ENCODE peak calls at places on chromosomes 3 and 15, in six cellular contexts. U is activated CD4-positive, alpha-beta T cell treated with anti-CD3 and anti-CD28 coated beads, Interleukin-2, amount 50 U/mL, for 4 hours; R is T47D; O is fibroblast of the conjunctiva; H is iPS-NIHi11; Q is progenitor cell of endocrine pancreas. F is an unnamed sample.

GRCh38 chr15:70783041-70783440 is 19.7 kb upstream of the UACA start:
- DNase-seq in U (no peak), O (no peak), Q (no peak), H (no peak), R (no peak), F (no peak)

GRCh38 chr3:188067932-188068331 is 86.0 kb upstream of the LPP start:
- DNase-seq in Q (no peak), H (no peak), O (no peak), U (no peak), R (no peak), F (no peak)

GRCh38 chr15:72784233-72784876 is 797 bp upstream of the ADPGK start:
- DNase-seq in R (peak), U (peak), Q (no peak), H (no peak), O (peak), F (peak)

GRCh38 chr3:55648591-55649318 is 161.6 kb upstream of the WNT5A start:
- DNase-seq in Q (no peak), R (no peak), H (peak), O (no peak), U (no peak), F (no peak)

GRCh38 chr3:150300847-150301517 is 107.1 kb upstream of the TSC22D2 start:
- DNase-seq in H (no peak), Q (no peak), U (no peak), R (no peak), O (no peak), F (no peak)

GRCh38 chr3:116947809-116948208 is 238.2 kb downstream of the TUSC7 start:
- DNase-seq in R (peak), Q (no peak), H (no peak), U (no peak), O (no peak), F (no peak)

GRCh38 chr3:16513141-16514020 is at the start of gene RFTN1:
- DNase-seq in U (peak), Q (peak), H (peak), O (no peak), R (no peak), F (peak)

GRCh38 chr3:127655641-127656040 is 17.1 kb upstream of the ABTB1 start:
- DNase-seq in O (peak), R (no peak), H (no peak), U (no peak), Q (no peak), F (no peak)

GRCh38 chr15:79930509-79930908 is 33.7 kb upstream of the MTHFS start:
- DNase-seq in H (no peak), O (no peak), R (no peak), U (no peak), Q (no peak), F (no peak)

GRCh38 chr15:101384276-101384675 is 89.2 kb upstream of the SNRPA1 start:
- DNase-seq in U (no peak), R (peak), H (no peak), Q (no peak), O (no peak), F (no peak)

GRCh38 chr15:44157679-44158078 is 37.4 kb downstream of the FRMD5 start:
- DNase-seq in H (no peak), R (peak), O (peak), U (no peak), Q (no peak), F (no peak)

GRCh38 chr15:101255615-101256350 is 3.9 kb upstream of the CHSY1 start:
- DNase-seq in O (no peak), U (no peak), Q (no peak), H (no peak), R (no peak), F (no peak)

GRCh38 chr15:33243393-33243792 is 48.9 kb upstream of the FMN1 start:
- DNase-seq in O (no peak), R (no peak), H (no peak), U (no peak), Q (no peak), F (no peak)

GRCh38 chr15:39411102-39411989 is 169.5 kb upstream of the THBS1 start:
- DNase-seq in U (no peak), R (peak), O (no peak), Q (no peak), H (no peak), F (no peak)

GRCh38 chr15:100958326-100959065 is 39.3 kb downstream of the LRRK1 start:
- DNase-seq in O (peak), U (no peak), H (no peak), Q (no peak), R (no peak), F (no peak)

GRCh38 chr15:63421433-63421832 is 39.8 kb upstream of the CA12 start:
- DNase-seq in Q (no peak), R (no peak), H (no peak), O (no peak), U (no peak), F (no peak)

GRCh38 chr3:160885791-160886286 is 129.8 kb downstream of the PPM1L start:
- DNase-seq in O (peak), U (no peak), Q (peak), H (no peak), R (no peak), F (no peak)

GRCh38 chr3:186510374-186511079 is 33.7 kb downstream of the CRYGS start:
- DNase-seq in H (no peak), U (no peak), R (no peak), O (no peak), Q (no peak), F (no peak)

GRCh38 chr3:4581040-4581439 is 87.9 kb downstream of the ITPR1 start:
- DNase-seq in R (no peak), Q (no peak), O (no peak), H (no peak), U (no peak), F (no peak)

GRCh38 chr15:35427496-35427895 is 118.5 kb downstream of the DPH6 start:
- DNase-seq in O (no peak), R (no peak), H (no peak), U (no peak), Q (no peak), F (no peak)

GRCh38 chr15:68620721-68621528 is 42.1 kb downstream of the CORO2B start:
- DNase-seq in R (no peak), U (no peak), Q (no peak), H (no peak), O (peak), F (no peak)

GRCh38 chr15:88653200-88654064 is 14.6 kb downstream of the ISG20 start:
- DNase-seq in O (no peak), Q (no peak), H (no peak), U (no peak), R (no peak), F (no peak)

GRCh38 chr3:88219138-88219792 is 69.5 kb downstream of the C3orf38 start:
- DNase-seq in U (no peak), O (peak), R (peak), Q (peak), H (peak), F (no peak)

GRCh38 chr3:156158656-156159295 is 38.4 kb downstream of the KCNAB1 start:
- DNase-seq in R (no peak), O (no peak), U (no peak), Q (no peak), H (no peak), F (no peak)

GRCh38 chr15:82903511-82903910 is 49.0 kb downstream of the HOMER2 start:
- DNase-seq in Q (no peak), H (no peak), R (no peak), O (no peak), U (no peak), F (no peak)

GRCh38 chr3:20974389-20974788 is 776.6 kb downstream of the ZNF385D start:
- DNase-seq in H (no peak), O (no peak), U (no peak), R (no peak), Q (no peak), F (no peak)

GRCh38 chr3:19711160-19711782 is 222.7 kb downstream of the EFHB start:
- DNase-seq in Q (no peak), H (no peak), O (no peak), R (no peak), U (no peak), F (no peak)

GRCh38 chr3:53715815-53716483 is 130.3 kb downstream of the CHDH start:
- DNase-seq in U (no peak), O (no peak), R (no peak), H (no peak), Q (no peak), F (no peak)

GRCh38 chr15:45892182-45892581 is 257.4 kb downstream of the SQOR start:
- DNase-seq in U (no peak), Q (no peak), O (no peak), R (no peak), H (no peak), F (no peak)

GRCh38 chr15:81069356-81069755 is 64.7 kb upstream of the CFAP161 start:
- DNase-seq in Q (no peak), U (no peak), H (no peak), O (no peak), R (no peak), F (no peak)

GRCh38 chr3:30476373-30477082 is 129.9 kb upstream of the TGFBR2 start:
- DNase-seq in Q (no peak), H (no peak), R (no peak), O (no peak), U (no peak), F (no peak)

GRCh38 chr3:128343287-128344045 is 123.2 kb downstream of the DNAJB8 start:
- DNase-seq in Q (no peak), U (no peak), O (no peak), H (peak), R (peak), F (no peak)

GRCh38 chr3:59978979-59979378 is 929.2 kb upstream of the CFAP20DC start:
- DNase-seq in Q (no peak), O (no peak), H (no peak), R (no peak), U (no peak), F (no peak)

GRCh38 chr15:79593119-79593869 is 161.2 kb downstream of the MINAR1 start:
- DNase-seq in R (peak), O (no peak), Q (no peak), U (no peak), H (peak), F (no peak)

GRCh38 chr3:107525954-107526305 is 3.2 kb downstream of the BBX start:
- DNase-seq in U (no peak), H (no peak), R (no peak), Q (no peak), O (no peak), F (no peak)

GRCh38 chr3:143436231-143436930 is 316.8 kb downstream of the CHST2 start:
- DNase-seq in H (no peak), O (no peak), Q (no peak), R (no peak), U (no peak), F (no peak)

GRCh38 chr3:187738400-187739124 is 6.7 kb downstream of the BCL6 start:
- DNase-seq in U (peak), H (peak), R (peak), Q (peak), O (peak), F (peak)